ENCODE peak calls at places on chromosomes 13 and 19, in nine cellular contexts. Z is uterus, U is thyroid gland, G is NB4, D is Peyer's patch, B is H54, E is body of pancreas, P is breast epithelium, A is A549. F is an unnamed sample.

GRCh38 chr13:56166864-56167263 is 973.9 kb upstream of the PRR20A start:
- DNase-seq in Z (no peak), U (no peak), G (no peak), D (no peak), B (no peak), E (no peak), P (no peak), A (no peak), F (no peak)

GRCh38 chr19:4197625-4198466 is 15.4 kb downstream of the ANKRD24 start:
- DNase-seq in Z (no peak), U (no peak), G (no peak), D (no peak), B (no peak), E (no peak), P (no peak), A (peak; percentile 55), F (peak; percentile 69)

GRCh38 chr19:18488838-18489626 is 32.8 kb downstream of the ELL start:
- DNase-seq in Z (no peak), U (peak; percentile 84), G (no peak), D (no peak), B (no peak), E (peak; percentile 84), P (no peak), A (peak; percentile 45), F (peak; percentile 32)

GRCh38 chr19:4018775-4019504 is 11.4 kb downstream of the PIAS4 start:
- DNase-seq in Z (no peak), U (no peak), G (no peak), D (no peak), B (no peak), E (no peak), P (no peak), A (no peak), F (no peak)

GRCh38 chr13:21999666-22000065 is 328.8 kb downstream of the FGF9 start:
- DNase-seq in Z (no peak), U (no peak), G (no peak), D (no peak), B (no peak), E (no peak), P (no peak), A (no peak), F (no peak)

GRCh38 chr19:38650180-38650775 is 2.8 kb downstream of the ACTN4 start:
- DNase-seq in Z (no peak), U (no peak), G (no peak), D (peak; percentile 68), B (no peak), E (no peak), P (no peak), A (peak; percentile 53), F (no peak)

GRCh38 chr19:35207391-35207871 is 21.1 kb downstream of the FAM187B start:
- DNase-seq in Z (no peak), U (no peak), G (no peak), D (no peak), B (no peak), E (no peak), P (no peak), A (no peak), F (no peak)

GRCh38 chr13:42740753-42741152 is 40.6 kb upstream of the FAM216B start:
- DNase-seq in Z (peak; percentile 21), U (peak; percentile 75), G (peak; percentile 20), D (peak; percentile 58), B (no peak), E (peak; percentile 66), P (no peak), A (peak; percentile 4), F (peak; percentile 1)

GRCh38 chr13:21117104-21117809 is 55.9 kb upstream of the LATS2 start:
- DNase-seq in Z (no peak), U (no peak), G (no peak), D (no peak), B (no peak), E (no peak), P (no peak), A (no peak), F (no peak)

GRCh38 chr13:112253631-112254030 is 122.5 kb upstream of the SPACA7 start:
- DNase-seq in Z (no peak), U (no peak), G (no peak), D (peak; percentile 13), B (no peak), E (no peak), P (no peak), A (no peak), F (no peak)

GRCh38 chr13:40794414-40795368 is 5.3 kb downstream of the SLC25A15 start:
- DNase-seq in Z (no peak), U (no peak), G (no peak), D (peak; percentile 86), B (no peak), E (no peak), P (no peak), A (no peak), F (no peak)

GRCh38 chr19:41993612-41994483 is at the start of gene ATP1A3:
- DNase-seq in Z (no peak), U (no peak), G (peak; percentile 60), D (peak; percentile 72), B (peak; percentile 94), E (peak; percentile 44), P (no peak), A (peak; percentile 68), F (peak; percentile 69)

GRCh38 chr13:113539176-113539575 is 45.4 kb upstream of the TFDP1 start:
- DNase-seq in Z (no peak), U (no peak), G (no peak), D (peak; percentile 22), B (no peak), E (no peak), P (peak; percentile 15), A (no peak), F (no peak)

DNA sequence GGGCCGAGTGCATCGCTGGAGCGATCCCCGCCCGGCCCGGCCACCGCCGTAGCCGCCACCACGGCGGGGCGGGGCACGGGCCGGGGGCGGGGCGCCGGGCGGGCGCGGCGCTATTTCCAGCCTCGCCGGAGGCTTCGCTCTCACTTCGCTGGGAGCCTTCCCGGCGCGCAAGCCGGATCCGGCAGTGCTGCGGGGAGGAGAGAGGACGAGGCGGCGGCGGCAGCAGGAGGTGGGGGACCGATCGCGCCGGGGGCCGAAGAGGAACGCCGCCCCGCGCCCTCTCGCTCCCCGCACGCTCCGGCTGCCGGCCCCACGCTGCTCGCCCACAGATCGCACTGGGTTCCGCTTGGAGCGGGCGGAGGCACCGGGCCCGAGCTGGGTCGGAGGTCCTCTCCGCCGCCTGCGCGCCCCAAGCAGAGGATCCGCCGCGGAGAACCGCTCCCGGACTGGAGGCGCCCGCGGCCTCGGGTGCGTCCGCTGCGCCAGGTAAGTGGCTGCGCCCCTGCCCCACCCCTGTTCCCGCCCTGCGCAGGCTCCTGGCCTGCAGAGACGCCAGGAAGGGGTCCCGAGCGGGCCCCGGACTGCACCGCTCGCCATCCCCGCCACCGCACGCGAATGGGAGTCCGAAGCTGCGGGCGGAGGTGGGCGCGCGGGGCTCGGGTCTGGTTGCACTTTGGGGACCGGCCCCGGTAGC is at the start of gene CHST8:
- DNase-seq in Z (peak; percentile 17), U (peak; percentile 21), G (no peak), D (no peak), B (no peak), E (peak; percentile 20), P (no peak), A (no peak), F (no peak)
- TF ChIP-seq POLR2A in Z (no peak), U (peak; percentile 46), G (no peak), D (no peak), B (peak; percentile 86), E (no peak), P (no peak), A (peak; percentile 75), F (no peak)

GRCh38 chr19:6516018-6516658 is 14.0 kb upstream of the TUBB4A start:
- DNase-seq in Z (peak; percentile 68), U (peak; percentile 82), G (peak; percentile 88), D (peak; percentile 95), B (peak; percentile 91), E (peak; percentile 99), P (peak; percentile 78), A (peak; percentile 96), F (peak; percentile 82)
- TF ChIP-seq POLR2A in Z (no peak), U (no peak), G (no peak), D (no peak), B (peak; percentile 15), E (no peak), P (no peak), A (no peak), F (peak; percentile 51)

GRCh38 chr19:57812201-57812600 is 2.5 kb downstream of the ZNF552 start:
- DNase-seq in Z (no peak), U (no peak), G (no peak), D (no peak), B (no peak), E (no peak), P (no peak), A (no peak), F (no peak)

GRCh38 chr19:57815247-57816075 is 748 bp upstream of the ZNF552 start:
- DNase-seq in Z (no peak), U (no peak), G (no peak), D (no peak), B (no peak), E (no peak), P (no peak), A (no peak), F (no peak)

GRCh38 chr19:57813919-57814504 is 701 bp downstream of the ZNF552 start:
- DNase-seq in Z (no peak), U (peak; percentile 27), G (peak; percentile 4), D (no peak), B (no peak), E (no peak), P (peak; percentile 64), A (peak; percentile 17), F (peak; percentile 23)

GRCh38 chr19:57816652-57817051 is 1.9 kb upstream of the ZNF552 start:
- DNase-seq in Z (no peak), U (no peak), G (peak; percentile 7), D (no peak), B (no peak), E (peak; percentile 32), P (no peak), A (no peak), F (peak; percentile 24)

GRCh38 chr19:57814505-57815246 is at the start of gene ZNF552:
- DNase-seq in Z (peak; percentile 80), U (peak; percentile 83), G (peak; percentile 82), D (peak; percentile 94), B (peak; percentile 56), E (peak; percentile 95), P (peak; percentile 79), A (peak; percentile 96), F (peak; percentile 92)
- TF ChIP-seq POLR2A in Z (peak; percentile 69), U (peak; percentile 92), G (no peak), D (peak; percentile 96), B (peak; percentile 70), E (peak; percentile 90), P (no peak), A (peak; percentile 88), F (peak; percentile 88)

GRCh38 chr19:45815501-45816216 is 551 bp upstream of the RSPH6A start:
- DNase-seq in Z (no peak), U (no peak), G (peak; percentile 19), D (no peak), B (no peak), E (no peak), P (no peak), A (no peak), F (no peak)

GRCh38 chr19:45817725-45818301 is 2.7 kb upstream of the RSPH6A start:
- DNase-seq in Z (no peak), U (no peak), G (peak; percentile 41), D (no peak), B (no peak), E (no peak), P (peak; percentile 81), A (no peak), F (no peak)

GRCh38 chr19:45814851-45815481 is at the start of gene RSPH6A:
- DNase-seq in Z (no peak), U (no peak), G (peak; percentile 17), D (no peak), B (no peak), E (no peak), P (no peak), A (no peak), F (no peak)

GRCh38 chr19:45816236-45817009 is 1.3 kb upstream of the RSPH6A start:
- DNase-seq in Z (no peak), U (no peak), G (peak; percentile 27), D (no peak), B (no peak), E (no peak), P (no peak), A (no peak), F (no peak)

GRCh38 chr19:45817010-45817724 is 2.1 kb upstream of the RSPH6A start:
- DNase-seq in Z (peak; percentile 92), U (peak; percentile 95), G (peak; percentile 98), D (peak; percentile 97), B (peak; percentile 91), E (peak; percentile 95), P (peak; percentile 95), A (peak; percentile 96), F (peak; percentile 97)
- TF ChIP-seq POLR2A in Z (no peak), U (no peak), G (peak; percentile 34), D (no peak), B (no peak), E (no peak), P (no peak), A (no peak), F (no peak)

F was measured in erythroblast.